ENCODE peak calls at places on chromosomes 6 and 20, in nine cellular contexts. One of them, this sample, is unnamed.

GRCh38 chr20:43959079-43959919 is 44.6 kb downstream of the TOX2 start:
- DNase-seq in T-helper 1 cell: no peak
- DNase-seq in Calu3: no peak
- DNase-seq in GM12865: peak
- DNase-seq in stimulated activated CD8-positive, alpha-beta memory T cell treated with anti-CD3 and anti-CD28 coated beads, Interleukin-7, amount 100 ng/mL, for 1 hour: no peak
- DNase-seq in stimulated activated CD4-positive, alpha-beta T cell treated with anti-CD3 and anti-CD28 coated beads, Interleukin-2, amount 100 ng/mL, for 48 hours: no peak
- DNase-seq in endothelial cell: no peak
- DNase-seq in germinal center: no peak
- DNase-seq in activated B cell treated with CpG ODN at 0.5 μM for 24 hours: no peak
- DNase-seq in this sample: peak

GRCh38 chr20:57361517-57361916 is 10.5 kb downstream of the RAE1 start:
- DNase-seq in stimulated activated CD4-positive, alpha-beta T cell treated with anti-CD3 and anti-CD28 coated beads, Interleukin-2, amount 100 ng/mL, for 48 hours: no peak
- DNase-seq in Calu3: no peak
- DNase-seq in endothelial cell: no peak
- DNase-seq in activated B cell treated with CpG ODN at 0.5 μM for 24 hours: no peak
- DNase-seq in T-helper 1 cell: no peak
- DNase-seq in GM12865: no peak
- DNase-seq in germinal center: no peak
- DNase-seq in stimulated activated CD8-positive, alpha-beta memory T cell treated with anti-CD3 and anti-CD28 coated beads, Interleukin-7, amount 100 ng/mL, for 1 hour: no peak
- DNase-seq in this sample: no peak

GRCh38 chr6:27605401-27606342 is 132.8 kb upstream of the ZNF184 start:
- DNase-seq in endothelial cell: peak
- DNase-seq in activated B cell treated with CpG ODN at 0.5 μM for 24 hours: no peak
- DNase-seq in stimulated activated CD4-positive, alpha-beta T cell treated with anti-CD3 and anti-CD28 coated beads, Interleukin-2, amount 100 ng/mL, for 48 hours: peak
- DNase-seq in GM12865: peak
- DNase-seq in T-helper 1 cell: no peak
- DNase-seq in Calu3: peak
- DNase-seq in germinal center: no peak
- DNase-seq in stimulated activated CD8-positive, alpha-beta memory T cell treated with anti-CD3 and anti-CD28 coated beads, Interleukin-7, amount 100 ng/mL, for 1 hour: no peak
- DNase-seq in this sample: no peak

GRCh38 chr20:32135983-32136515 is 26.5 kb downstream of the TM9SF4 start:
- DNase-seq in stimulated activated CD8-positive, alpha-beta memory T cell treated with anti-CD3 and anti-CD28 coated beads, Interleukin-7, amount 100 ng/mL, for 1 hour: no peak
- DNase-seq in GM12865: no peak
- DNase-seq in stimulated activated CD4-positive, alpha-beta T cell treated with anti-CD3 and anti-CD28 coated beads, Interleukin-2, amount 100 ng/mL, for 48 hours: no peak
- DNase-seq in T-helper 1 cell: no peak
- DNase-seq in endothelial cell: no peak
- DNase-seq in activated B cell treated with CpG ODN at 0.5 μM for 24 hours: no peak
- DNase-seq in Calu3: no peak
- DNase-seq in germinal center: no peak
- DNase-seq in this sample: no peak

GRCh38 chr20:62914970-62915457 is 11.3 kb downstream of the DIDO1 start:
- DNase-seq in activated B cell treated with CpG ODN at 0.5 μM for 24 hours: no peak
- DNase-seq in GM12865: no peak
- DNase-seq in T-helper 1 cell: no peak
- DNase-seq in stimulated activated CD4-positive, alpha-beta T cell treated with anti-CD3 and anti-CD28 coated beads, Interleukin-2, amount 100 ng/mL, for 48 hours: no peak
- DNase-seq in endothelial cell: peak
- DNase-seq in germinal center: no peak
- DNase-seq in stimulated activated CD8-positive, alpha-beta memory T cell treated with anti-CD3 and anti-CD28 coated beads, Interleukin-7, amount 100 ng/mL, for 1 hour: no peak
- DNase-seq in Calu3: peak
- DNase-seq in this sample: no peak

GRCh38 chr20:8476023-8476422 is 344.0 kb downstream of the PLCB1 start:
- DNase-seq in stimulated activated CD8-positive, alpha-beta memory T cell treated with anti-CD3 and anti-CD28 coated beads, Interleukin-7, amount 100 ng/mL, for 1 hour: no peak
- DNase-seq in T-helper 1 cell: no peak
- DNase-seq in germinal center: no peak
- DNase-seq in activated B cell treated with CpG ODN at 0.5 μM for 24 hours: no peak
- DNase-seq in GM12865: no peak
- DNase-seq in stimulated activated CD4-positive, alpha-beta T cell treated with anti-CD3 and anti-CD28 coated beads, Interleukin-2, amount 100 ng/mL, for 48 hours: no peak
- DNase-seq in Calu3: no peak
- DNase-seq in endothelial cell: no peak
- DNase-seq in this sample: no peak

GRCh38 chr20:64009811-64010387 is 26.1 kb upstream of the C20orf204 start:
- DNase-seq in T-helper 1 cell: no peak
- DNase-seq in stimulated activated CD4-positive, alpha-beta T cell treated with anti-CD3 and anti-CD28 coated beads, Interleukin-2, amount 100 ng/mL, for 48 hours: no peak
- DNase-seq in germinal center: no peak
- DNase-seq in stimulated activated CD8-positive, alpha-beta memory T cell treated with anti-CD3 and anti-CD28 coated beads, Interleukin-7, amount 100 ng/mL, for 1 hour: no peak
- DNase-seq in GM12865: peak
- DNase-seq in endothelial cell: no peak
- DNase-seq in Calu3: no peak
- DNase-seq in activated B cell treated with CpG ODN at 0.5 μM for 24 hours: no peak
- DNase-seq in this sample: no peak

GRCh38 chr6:93300661-93301060 is 118.7 kb downstream of the EPHA7 start:
- DNase-seq in stimulated activated CD8-positive, alpha-beta memory T cell treated with anti-CD3 and anti-CD28 coated beads, Interleukin-7, amount 100 ng/mL, for 1 hour: no peak
- DNase-seq in Calu3: no peak
- DNase-seq in germinal center: no peak
- DNase-seq in T-helper 1 cell: no peak
- DNase-seq in endothelial cell: no peak
- DNase-seq in activated B cell treated with CpG ODN at 0.5 μM for 24 hours: no peak
- DNase-seq in GM12865: no peak
- DNase-seq in stimulated activated CD4-positive, alpha-beta T cell treated with anti-CD3 and anti-CD28 coated beads, Interleukin-2, amount 100 ng/mL, for 48 hours: no peak
- DNase-seq in this sample: no peak

GRCh38 chr6:46377209-46377608 is 114.0 kb downstream of the RCAN2 start:
- DNase-seq in germinal center: no peak
- DNase-seq in stimulated activated CD4-positive, alpha-beta T cell treated with anti-CD3 and anti-CD28 coated beads, Interleukin-2, amount 100 ng/mL, for 48 hours: no peak
- DNase-seq in GM12865: no peak
- DNase-seq in activated B cell treated with CpG ODN at 0.5 μM for 24 hours: no peak
- DNase-seq in Calu3: no peak
- DNase-seq in stimulated activated CD8-positive, alpha-beta memory T cell treated with anti-CD3 and anti-CD28 coated beads, Interleukin-7, amount 100 ng/mL, for 1 hour: no peak
- DNase-seq in endothelial cell: no peak
- DNase-seq in T-helper 1 cell: no peak
- DNase-seq in this sample: no peak

GRCh38 chr6:28205879-28206278 is 19.2 kb upstream of the ZSCAN9 start:
- DNase-seq in germinal center: no peak
- DNase-seq in T-helper 1 cell: no peak
- DNase-seq in Calu3: no peak
- DNase-seq in stimulated activated CD8-positive, alpha-beta memory T cell treated with anti-CD3 and anti-CD28 coated beads, Interleukin-7, amount 100 ng/mL, for 1 hour: no peak
- DNase-seq in stimulated activated CD4-positive, alpha-beta T cell treated with anti-CD3 and anti-CD28 coated beads, Interleukin-2, amount 100 ng/mL, for 48 hours: no peak
- DNase-seq in GM12865: no peak
- DNase-seq in activated B cell treated with CpG ODN at 0.5 μM for 24 hours: no peak
- DNase-seq in endothelial cell: no peak
- DNase-seq in this sample: no peak

GRCh38 chr6:100116409-100117194 is 122.6 kb upstream of the MCHR2 start:
- DNase-seq in GM12865: peak
- DNase-seq in T-helper 1 cell: no peak
- DNase-seq in stimulated activated CD4-positive, alpha-beta T cell treated with anti-CD3 and anti-CD28 coated beads, Interleukin-2, amount 100 ng/mL, for 48 hours: peak
- DNase-seq in stimulated activated CD8-positive, alpha-beta memory T cell treated with anti-CD3 and anti-CD28 coated beads, Interleukin-7, amount 100 ng/mL, for 1 hour: no peak
- DNase-seq in Calu3: peak
- DNase-seq in germinal center: peak
- DNase-seq in endothelial cell: peak
- DNase-seq in activated B cell treated with CpG ODN at 0.5 μM for 24 hours: no peak
- DNase-seq in this sample: no peak

GRCh38 chr6:130001229-130001554 is 17.2 kb upstream of the L3MBTL3 start:
- DNase-seq in T-helper 1 cell: no peak
- DNase-seq in endothelial cell: no peak
- DNase-seq in stimulated activated CD4-positive, alpha-beta T cell treated with anti-CD3 and anti-CD28 coated beads, Interleukin-2, amount 100 ng/mL, for 48 hours: no peak
- DNase-seq in activated B cell treated with CpG ODN at 0.5 μM for 24 hours: no peak
- DNase-seq in GM12865: no peak
- DNase-seq in Calu3: no peak
- DNase-seq in stimulated activated CD8-positive, alpha-beta memory T cell treated with anti-CD3 and anti-CD28 coated beads, Interleukin-7, amount 100 ng/mL, for 1 hour: no peak
- DNase-seq in germinal center: no peak
- DNase-seq in this sample: no peak

GRCh38 chr20:52536841-52537400 is 345.3 kb upstream of the ZFP64 start:
- DNase-seq in Calu3: no peak
- DNase-seq in stimulated activated CD8-positive, alpha-beta memory T cell treated with anti-CD3 and anti-CD28 coated beads, Interleukin-7, amount 100 ng/mL, for 1 hour: no peak
- DNase-seq in GM12865: no peak
- DNase-seq in T-helper 1 cell: no peak
- DNase-seq in endothelial cell: no peak
- DNase-seq in stimulated activated CD4-positive, alpha-beta T cell treated with anti-CD3 and anti-CD28 coated beads, Interleukin-2, amount 100 ng/mL, for 48 hours: no peak
- DNase-seq in activated B cell treated with CpG ODN at 0.5 μM for 24 hours: no peak
- DNase-seq in germinal center: no peak
- DNase-seq in this sample: no peak

GRCh38 chr6:104306206-104306605 is 553.5 kb downstream of the HACE1 start:
- DNase-seq in endothelial cell: no peak
- DNase-seq in GM12865: no peak
- DNase-seq in stimulated activated CD4-positive, alpha-beta T cell treated with anti-CD3 and anti-CD28 coated beads, Interleukin-2, amount 100 ng/mL, for 48 hours: no peak
- DNase-seq in activated B cell treated with CpG ODN at 0.5 μM for 24 hours: no peak
- DNase-seq in stimulated activated CD8-positive, alpha-beta memory T cell treated with anti-CD3 and anti-CD28 coated beads, Interleukin-7, amount 100 ng/mL, for 1 hour: no peak
- DNase-seq in T-helper 1 cell: no peak
- DNase-seq in Calu3: no peak
- DNase-seq in germinal center: no peak
- DNase-seq in this sample: no peak

GRCh38 chr6:43503443-43503842 is 6.7 kb downstream of the LRRC73 start:
- DNase-seq in stimulated activated CD8-positive, alpha-beta memory T cell treated with anti-CD3 and anti-CD28 coated beads, Interleukin-7, amount 100 ng/mL, for 1 hour: no peak
- DNase-seq in germinal center: no peak
- DNase-seq in stimulated activated CD4-positive, alpha-beta T cell treated with anti-CD3 and anti-CD28 coated beads, Interleukin-2, amount 100 ng/mL, for 48 hours: no peak
- DNase-seq in Calu3: no peak
- DNase-seq in GM12865: no peak
- DNase-seq in endothelial cell: no peak
- DNase-seq in activated B cell treated with CpG ODN at 0.5 μM for 24 hours: no peak
- DNase-seq in T-helper 1 cell: no peak
- DNase-seq in this sample: no peak

GRCh38 chr20:57391439-57392129 is 388 bp downstream of the RBM38 start:
- DNase-seq in stimulated activated CD4-positive, alpha-beta T cell treated with anti-CD3 and anti-CD28 coated beads, Interleukin-2, amount 100 ng/mL, for 48 hours: peak
- DNase-seq in germinal center: no peak
- DNase-seq in T-helper 1 cell: no peak
- DNase-seq in stimulated activated CD8-positive, alpha-beta memory T cell treated with anti-CD3 and anti-CD28 coated beads, Interleukin-7, amount 100 ng/mL, for 1 hour: no peak
- DNase-seq in activated B cell treated with CpG ODN at 0.5 μM for 24 hours: peak
- DNase-seq in Calu3: peak
- DNase-seq in endothelial cell: no peak
- DNase-seq in GM12865: peak
- DNase-seq in this sample: no peak

GRCh38 chr20:59811681-59812171 is 121.7 kb downstream of the SYCP2 start:
- DNase-seq in T-helper 1 cell: no peak
- DNase-seq in activated B cell treated with CpG ODN at 0.5 μM for 24 hours: no peak
- DNase-seq in stimulated activated CD8-positive, alpha-beta memory T cell treated with anti-CD3 and anti-CD28 coated beads, Interleukin-7, amount 100 ng/mL, for 1 hour: no peak
- DNase-seq in Calu3: no peak
- DNase-seq in stimulated activated CD4-positive, alpha-beta T cell treated with anti-CD3 and anti-CD28 coated beads, Interleukin-2, amount 100 ng/mL, for 48 hours: no peak
- DNase-seq in endothelial cell: no peak
- DNase-seq in germinal center: no peak
- DNase-seq in GM12865: no peak
- DNase-seq in this sample: no peak

GRCh38 chr20:23350855-23351838 is 556 bp downstream of the NXT1 start:
- DNase-seq in endothelial cell: peak
- DNase-seq in Calu3: peak
- DNase-seq in activated B cell treated with CpG ODN at 0.5 μM for 24 hours: no peak
- DNase-seq in T-helper 1 cell: peak
- DNase-seq in GM12865: peak
- DNase-seq in stimulated activated CD8-positive, alpha-beta memory T cell treated with anti-CD3 and anti-CD28 coated beads, Interleukin-7, amount 100 ng/mL, for 1 hour: peak
- DNase-seq in stimulated activated CD4-positive, alpha-beta T cell treated with anti-CD3 and anti-CD28 coated beads, Interleukin-2, amount 100 ng/mL, for 48 hours: peak
- DNase-seq in germinal center: peak
- DNase-seq in this sample: peak

GRCh38 chr20:52454660-52455059 is 263.1 kb upstream of the ZFP64 start:
- DNase-seq in T-helper 1 cell: no peak
- DNase-seq in activated B cell treated with CpG ODN at 0.5 μM for 24 hours: no peak
- DNase-seq in GM12865: no peak
- DNase-seq in stimulated activated CD8-positive, alpha-beta memory T cell treated with anti-CD3 and anti-CD28 coated beads, Interleukin-7, amount 100 ng/mL, for 1 hour: no peak
- DNase-seq in Calu3: no peak
- DNase-seq in germinal center: no peak
- DNase-seq in endothelial cell: no peak
- DNase-seq in stimulated activated CD4-positive, alpha-beta T cell treated with anti-CD3 and anti-CD28 coated beads, Interleukin-2, amount 100 ng/mL, for 48 hours: no peak
- DNase-seq in this sample: no peak

GRCh38 chr20:48180637-48181036 is 395.4 kb upstream of the SULF2 start:
- DNase-seq in T-helper 1 cell: no peak
- DNase-seq in stimulated activated CD8-positive, alpha-beta memory T cell treated with anti-CD3 and anti-CD28 coated beads, Interleukin-7, amount 100 ng/mL, for 1 hour: no peak
- DNase-seq in activated B cell treated with CpG ODN at 0.5 μM for 24 hours: no peak
- DNase-seq in GM12865: no peak
- DNase-seq in Calu3: peak
- DNase-seq in germinal center: no peak
- DNase-seq in stimulated activated CD4-positive, alpha-beta T cell treated with anti-CD3 and anti-CD28 coated beads, Interleukin-2, amount 100 ng/mL, for 48 hours: no peak
- DNase-seq in endothelial cell: no peak
- DNase-seq in this sample: no peak

GRCh38 chr6:115969207-115969929 is 91.3 kb downstream of the FRK start:
- DNase-seq in endothelial cell: no peak
- DNase-seq in activated B cell treated with CpG ODN at 0.5 μM for 24 hours: no peak
- DNase-seq in GM12865: no peak
- DNase-seq in stimulated activated CD4-positive, alpha-beta T cell treated with anti-CD3 and anti-CD28 coated beads, Interleukin-2, amount 100 ng/mL, for 48 hours: no peak
- DNase-seq in germinal center: no peak
- DNase-seq in T-helper 1 cell: no peak
- DNase-seq in stimulated activated CD8-positive, alpha-beta memory T cell treated with anti-CD3 and anti-CD28 coated beads, Interleukin-7, amount 100 ng/mL, for 1 hour: no peak
- DNase-seq in Calu3: peak
- DNase-seq in this sample: no peak

GRCh38 chr20:1225263-1225728 is 548 bp upstream of the RAD21L1 start:
- DNase-seq in germinal center: no peak
- DNase-seq in stimulated activated CD8-positive, alpha-beta memory T cell treated with anti-CD3 and anti-CD28 coated beads, Interleukin-7, amount 100 ng/mL, for 1 hour: no peak
- DNase-seq in GM12865: no peak
- DNase-seq in stimulated activated CD4-positive, alpha-beta T cell treated with anti-CD3 and anti-CD28 coated beads, Interleukin-2, amount 100 ng/mL, for 48 hours: no peak
- DNase-seq in Calu3: peak
- DNase-seq in endothelial cell: no peak
- DNase-seq in T-helper 1 cell: no peak
- DNase-seq in activated B cell treated with CpG ODN at 0.5 μM for 24 hours: peak
- DNase-seq in this sample: no peak

GRCh38 chr20:4064118-4064962 is 49.0 kb upstream of the RNF24 start:
- DNase-seq in T-helper 1 cell: no peak
- DNase-seq in Calu3: peak
- DNase-seq in stimulated activated CD4-positive, alpha-beta T cell treated with anti-CD3 and anti-CD28 coated beads, Interleukin-2, amount 100 ng/mL, for 48 hours: no peak
- DNase-seq in activated B cell treated with CpG ODN at 0.5 μM for 24 hours: no peak
- DNase-seq in stimulated activated CD8-positive, alpha-beta memory T cell treated with anti-CD3 and anti-CD28 coated beads, Interleukin-7, amount 100 ng/mL, for 1 hour: no peak
- DNase-seq in endothelial cell: no peak
- DNase-seq in germinal center: no peak
- DNase-seq in GM12865: no peak
- DNase-seq in this sample: no peak

GRCh38 chr6:26311385-26312095 is 53.5 kb upstream of the BTN3A2 start:
- DNase-seq in activated B cell treated with CpG ODN at 0.5 μM for 24 hours: no peak
- DNase-seq in stimulated activated CD4-positive, alpha-beta T cell treated with anti-CD3 and anti-CD28 coated beads, Interleukin-2, amount 100 ng/mL, for 48 hours: peak
- DNase-seq in T-helper 1 cell: peak
- DNase-seq in Calu3: peak
- DNase-seq in stimulated activated CD8-positive, alpha-beta memory T cell treated with anti-CD3 and anti-CD28 coated beads, Interleukin-7, amount 100 ng/mL, for 1 hour: no peak
- DNase-seq in GM12865: peak
- DNase-seq in germinal center: no peak
- DNase-seq in endothelial cell: no peak
- DNase-seq in this sample: no peak

GRCh38 chr20:57941572-57942381 is 232.0 kb upstream of the PMEPA1 start:
- DNase-seq in T-helper 1 cell: no peak
- DNase-seq in GM12865: no peak
- DNase-seq in stimulated activated CD8-positive, alpha-beta memory T cell treated with anti-CD3 and anti-CD28 coated beads, Interleukin-7, amount 100 ng/mL, for 1 hour: no peak
- DNase-seq in germinal center: no peak
- DNase-seq in stimulated activated CD4-positive, alpha-beta T cell treated with anti-CD3 and anti-CD28 coated beads, Interleukin-2, amount 100 ng/mL, for 48 hours: no peak
- DNase-seq in Calu3: peak
- DNase-seq in endothelial cell: no peak
- DNase-seq in activated B cell treated with CpG ODN at 0.5 μM for 24 hours: no peak
- DNase-seq in this sample: no peak

GRCh38 chr20:35463455-35464300 is 8.3 kb downstream of the CEP250 start:
- DNase-seq in stimulated activated CD4-positive, alpha-beta T cell treated with anti-CD3 and anti-CD28 coated beads, Interleukin-2, amount 100 ng/mL, for 48 hours: peak
- DNase-seq in endothelial cell: peak
- DNase-seq in Calu3: peak
- DNase-seq in activated B cell treated with CpG ODN at 0.5 μM for 24 hours: no peak
- DNase-seq in GM12865: peak
- DNase-seq in germinal center: peak
- DNase-seq in stimulated activated CD8-positive, alpha-beta memory T cell treated with anti-CD3 and anti-CD28 coated beads, Interleukin-7, amount 100 ng/mL, for 1 hour: no peak
- DNase-seq in T-helper 1 cell: peak
- DNase-seq in this sample: peak

GRCh38 chr20:12660918-12661317 is 347.9 kb upstream of the SPTLC3 start:
- DNase-seq in stimulated activated CD4-positive, alpha-beta T cell treated with anti-CD3 and anti-CD28 coated beads, Interleukin-2, amount 100 ng/mL, for 48 hours: no peak
- DNase-seq in GM12865: no peak
- DNase-seq in endothelial cell: peak
- DNase-seq in stimulated activated CD8-positive, alpha-beta memory T cell treated with anti-CD3 and anti-CD28 coated beads, Interleukin-7, amount 100 ng/mL, for 1 hour: no peak
- DNase-seq in activated B cell treated with CpG ODN at 0.5 μM for 24 hours: no peak
- DNase-seq in germinal center: no peak
- DNase-seq in Calu3: no peak
- DNase-seq in T-helper 1 cell: no peak
- DNase-seq in this sample: no peak

GRCh38 chr6:163876391-163876790 is 461.9 kb downstream of the QKI start:
- DNase-seq in T-helper 1 cell: no peak
- DNase-seq in endothelial cell: no peak
- DNase-seq in Calu3: no peak
- DNase-seq in stimulated activated CD4-positive, alpha-beta T cell treated with anti-CD3 and anti-CD28 coated beads, Interleukin-2, amount 100 ng/mL, for 48 hours: no peak
- DNase-seq in stimulated activated CD8-positive, alpha-beta memory T cell treated with anti-CD3 and anti-CD28 coated beads, Interleukin-7, amount 100 ng/mL, for 1 hour: no peak
- DNase-seq in activated B cell treated with CpG ODN at 0.5 μM for 24 hours: no peak
- DNase-seq in germinal center: no peak
- DNase-seq in GM12865: no peak
- DNase-seq in this sample: no peak

GRCh38 chr6:142321451-142321850 is 19.6 kb downstream of the ADGRG6 start:
- DNase-seq in GM12865: no peak
- DNase-seq in endothelial cell: no peak
- DNase-seq in stimulated activated CD4-positive, alpha-beta T cell treated with anti-CD3 and anti-CD28 coated beads, Interleukin-2, amount 100 ng/mL, for 48 hours: no peak
- DNase-seq in T-helper 1 cell: no peak
- DNase-seq in Calu3: no peak
- DNase-seq in germinal center: no peak
- DNase-seq in activated B cell treated with CpG ODN at 0.5 μM for 24 hours: no peak
- DNase-seq in stimulated activated CD8-positive, alpha-beta memory T cell treated with anti-CD3 and anti-CD28 coated beads, Interleukin-7, amount 100 ng/mL, for 1 hour: no peak
- DNase-seq in this sample: no peak

GRCh38 chr6:170446841-170447560 is 106.1 kb downstream of the PSMB1 start:
- DNase-seq in germinal center: no peak
- DNase-seq in activated B cell treated with CpG ODN at 0.5 μM for 24 hours: no peak
- DNase-seq in GM12865: no peak
- DNase-seq in stimulated activated CD8-positive, alpha-beta memory T cell treated with anti-CD3 and anti-CD28 coated beads, Interleukin-7, amount 100 ng/mL, for 1 hour: no peak
- DNase-seq in stimulated activated CD4-positive, alpha-beta T cell treated with anti-CD3 and anti-CD28 coated beads, Interleukin-2, amount 100 ng/mL, for 48 hours: no peak
- DNase-seq in endothelial cell: no peak
- DNase-seq in Calu3: no peak
- DNase-seq in T-helper 1 cell: no peak
- DNase-seq in this sample: no peak

GRCh38 chr6:114747995-114748625 is 405.3 kb upstream of the HS3ST5 start:
- DNase-seq in stimulated activated CD8-positive, alpha-beta memory T cell treated with anti-CD3 and anti-CD28 coated beads, Interleukin-7, amount 100 ng/mL, for 1 hour: no peak
- DNase-seq in activated B cell treated with CpG ODN at 0.5 μM for 24 hours: no peak
- DNase-seq in GM12865: peak
- DNase-seq in T-helper 1 cell: peak
- DNase-seq in Calu3: peak
- DNase-seq in germinal center: no peak
- DNase-seq in stimulated activated CD4-positive, alpha-beta T cell treated with anti-CD3 and anti-CD28 coated beads, Interleukin-2, amount 100 ng/mL, for 48 hours: peak
- DNase-seq in endothelial cell: peak
- DNase-seq in this sample: peak